ENCODE peak calls at places on chromosome 22, in nine cellular contexts. S is foreskin fibroblast, U is MM.1S, V is AG04450, Z is prostate gland, X is cardiac fibroblast, J is colonic mucosa, T is bronchial epithelial cell, H is heart right ventricle. K is an unnamed sample.

GRCh38 chr22:29600846-29601245 is 2.6 kb upstream of the NF2 start:
- DNase-seq in X (no peak), J (no peak), U (no peak), Z (no peak), V (no peak), H (no peak), T (no peak), S (no peak), K (no peak)

GRCh38 chr22:39656495-39657490 is 86.2 kb downstream of the CACNA1I start:
- DNase-seq in X (peak; percentile 13), U (no peak), Z (no peak), J (no peak), T (no peak), H (no peak), V (no peak), S (no peak), K (no peak)

GRCh38 chr22:19172213-19173046 is 6.1 kb downstream of the SLC25A1 start:
- DNase-seq in J (no peak), U (peak; percentile 11), T (no peak), S (no peak), V (no peak), H (no peak), X (no peak), Z (no peak), K (no peak)

GRCh38 chr22:44497218-44497903 is 672 bp downstream of the RTL6 start:
- DNase-seq in V (no peak), H (peak; percentile 11), J (no peak), S (peak; percentile 66), Z (no peak), X (peak; percentile 19), T (no peak), U (no peak), K (no peak)

GRCh38 chr22:30356392-30357230 is at the start of the genes CCDC157 and SF3A1:
- DNase-seq in U (peak; percentile 93), T (peak; percentile 79), X (peak; percentile 92), V (peak; percentile 72), J (peak; percentile 88), S (peak; percentile 97), Z (peak; percentile 85), H (peak; percentile 85), K (peak; percentile 84)

GRCh38 chr22:19779685-19780268 is 19.2 kb downstream of the TBX1 start:
- DNase-seq in S (peak; percentile 41), T (no peak), V (no peak), H (no peak), J (no peak), Z (no peak), U (no peak), X (no peak), K (no peak)

GRCh38 chr22:45058622-45058912 is 48.8 kb upstream of the PHF21B start:
- DNase-seq in X (no peak), Z (no peak), V (no peak), H (no peak), T (no peak), J (no peak), U (no peak), S (no peak), K (no peak)

GRCh38 chr22:22870577-22871398 is 16.8 kb upstream of the IGLL5 start:
- DNase-seq in J (no peak), T (no peak), S (no peak), H (no peak), Z (no peak), U (peak; percentile 10), X (peak; percentile 1), V (no peak), K (no peak)

GRCh38 chr22:36156119-36156514 is 4.4 kb downstream of the APOL3 start:
- DNase-seq in T (no peak), J (no peak), H (no peak), Z (no peak), X (no peak), S (no peak), V (no peak), U (no peak), K (no peak)

GRCh38 chr22:29693151-29693550 is 26.7 kb upstream of the CABP7 start:
- DNase-seq in J (no peak), T (no peak), X (no peak), U (no peak), S (no peak), H (no peak), V (no peak), Z (no peak), K (no peak)

GRCh38 chr22:31730344-31730711 is 19.6 kb downstream of the PRR14L start:
- DNase-seq in J (no peak), X (no peak), V (no peak), U (no peak), T (no peak), H (no peak), Z (no peak), S (no peak), K (no peak)

GRCh38 chr22:19959043-19959586 is 17.5 kb upstream of the TXNRD2 start:
- DNase-seq in U (no peak), V (no peak), S (peak; percentile 86), X (peak; percentile 33), Z (peak; percentile 73), T (peak; percentile 61), J (peak; percentile 87), H (peak; percentile 76), K (no peak)

GRCh38 chr22:38954414-38955043 is 2.9 kb upstream of the APOBEC3A start:
- DNase-seq in U (no peak), H (no peak), X (no peak), V (no peak), S (no peak), J (no peak), T (no peak), Z (no peak), K (no peak)

GRCh38 chr22:35400335-35400680 is 368 bp downstream of the MCM5 start:
- DNase-seq in V (no peak), J (no peak), U (peak; percentile 40), X (no peak), S (no peak), Z (no peak), H (no peak), T (no peak), K (no peak)

GRCh38 chr22:44153705-44154104 is 27.0 kb upstream of the PARVG start:
- DNase-seq in U (no peak), V (no peak), H (no peak), X (no peak), T (no peak), Z (no peak), J (no peak), S (no peak), K (no peak)

GRCh38 chr22:30265851-30266444 is 703 bp downstream of the OSM start:
- DNase-seq in S (no peak), T (no peak), X (no peak), H (peak; percentile 45), J (peak; percentile 52), Z (no peak), V (no peak), U (no peak), K (no peak)

DNA sequence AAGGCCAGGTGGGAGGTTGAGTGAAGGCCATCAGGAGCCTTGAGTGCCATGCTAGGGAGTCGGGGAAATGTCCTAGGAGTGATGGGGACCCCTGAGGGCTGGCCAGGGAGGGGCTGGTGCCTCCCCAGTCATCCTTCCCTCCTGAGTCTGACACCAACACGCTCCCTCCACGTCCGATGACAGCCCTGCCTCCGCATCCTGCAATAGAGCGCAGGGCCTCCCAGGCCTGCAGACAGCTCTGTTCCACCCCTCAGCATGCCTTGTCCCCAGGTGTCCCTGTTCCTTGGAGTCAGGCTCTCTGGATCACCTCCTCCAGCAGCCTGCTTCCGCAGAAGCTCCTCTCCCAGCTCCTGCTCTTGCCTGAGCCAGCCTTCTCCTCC is 3.1 kb downstream of the RAC2 start:
- DNase-seq in X (no peak), V (no peak), H (no peak), U (no peak), J (no peak), T (no peak), S (no peak), Z (no peak), K (no peak)
- H3K4me3 ChIP-seq in X (no peak overlapping the region), V (no peak overlapping the region), H (no peak overlapping the region), U (no peak overlapping the region), J (peak overlapping the region; percentile 10), T (no peak overlapping the region), S (no peak overlapping the region), Z (no peak overlapping the region), K (no peak overlapping the region)

DNA sequence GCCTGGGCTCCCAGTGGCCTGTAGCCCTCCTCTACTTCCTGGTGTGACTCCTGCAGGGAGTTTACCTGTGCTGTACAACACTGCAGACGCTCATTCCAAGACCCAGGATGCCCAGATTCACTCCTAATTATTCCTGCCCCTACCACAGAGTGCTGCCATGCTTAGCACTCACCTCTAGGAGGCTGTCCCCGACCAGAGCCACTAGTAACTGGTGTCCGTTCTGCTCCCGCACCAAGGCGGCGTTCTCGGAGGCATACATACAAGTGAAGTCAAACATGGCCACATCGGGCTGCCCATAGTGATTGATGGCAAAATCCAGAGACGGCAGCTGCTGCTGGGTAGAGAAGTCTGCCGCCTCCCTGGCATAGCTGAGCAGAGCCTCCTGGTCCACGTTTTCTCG is 122.3 kb upstream of the BID start:
- DNase-seq in X (no peak), J (no peak), H (no peak), S (peak; percentile 21), T (no peak), V (no peak), U (no peak), Z (peak; percentile 36), K (no peak)
- TF ChIP-seq CTCF in X (peak; percentile 45), J (no peak), H (peak; percentile 35), S (no peak), T (peak; percentile 50), V (peak; percentile 56), U (no peak), Z (peak; percentile 30), K (peak; percentile 67)

DNA sequence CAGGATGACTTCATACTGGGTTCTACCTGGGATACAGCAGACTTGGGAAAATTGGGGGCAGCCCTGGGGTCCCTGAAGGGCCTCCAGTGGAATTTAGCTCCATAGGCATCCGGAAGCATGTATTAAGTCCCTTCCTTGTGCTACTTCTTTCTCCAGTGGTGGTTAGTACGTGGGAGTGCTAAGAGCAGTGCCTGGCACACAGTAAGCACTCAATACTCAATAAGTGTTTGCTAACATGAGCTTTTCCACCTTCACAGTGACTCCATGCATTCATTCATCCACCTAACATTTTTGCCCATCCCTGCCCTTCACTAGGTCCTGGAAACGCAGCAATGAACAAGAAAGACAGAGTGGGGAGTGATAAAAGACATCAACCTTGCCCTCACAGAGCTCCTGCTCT is 120.5 kb downstream of the MN1 start:
- DNase-seq in J (no peak), H (no peak), T (no peak), U (no peak), Z (no peak), S (no peak), X (no peak), V (no peak), K (no peak)
- H3K4me3 ChIP-seq in J (no peak overlapping the region), H (no peak overlapping the region), T (no peak overlapping the region), U (no peak overlapping the region), Z (no peak overlapping the region), S (no peak overlapping the region), X (no peak overlapping the region), V (no peak overlapping the region), K (no peak overlapping the region)

GRCh38 chr22:49977578-49977977 is 17.0 kb downstream of the PIM3 start:
- DNase-seq in S (no peak), X (no peak), J (no peak), Z (no peak), T (no peak), H (no peak), U (no peak), V (no peak), K (no peak)

GRCh38 chr22:49986325-49986724 is 25.8 kb downstream of the PIM3 start:
- DNase-seq in H (no peak), U (no peak), Z (no peak), J (no peak), S (no peak), V (no peak), X (no peak), T (no peak), K (no peak)

GRCh38 chr22:49979587-49980264 is 19.2 kb downstream of the PIM3 start:
- DNase-seq in Z (no peak), V (no peak), H (no peak), J (peak; percentile 57), U (peak; percentile 70), X (peak; percentile 64), S (peak; percentile 69), T (peak; percentile 38), K (no peak)

GRCh38 chr22:49983148-49984042 is 22.8 kb downstream of the PIM3 start:
- DNase-seq in Z (no peak), H (no peak), V (no peak), S (no peak), T (no peak), U (no peak), J (no peak), X (no peak), K (no peak)
- TF ChIP-seq CTCF in Z (no peak), H (peak; percentile 66), V (peak; percentile 42), S (peak; percentile 7), T (peak; percentile 18), U (no peak), J (peak; percentile 39), X (peak; percentile 13), K (peak; percentile 5)

K was measured in astrocyte of the cerebellum.